ENCODE peak calls at places on chromosomes 16 and 17, in seven cellular contexts. One of them, this sample, is unnamed.
A peak's percentile ranks its signal among the peaks of the same experiment; 100 is the strongest.

GRCh38 chr17:67469208-67469980 is 92.3 kb downstream of the PITPNC1 start:
- DNase-seq in CD4-positive, alpha-beta T cell: no peak
- DNase-seq in adrenal gland: no peak
- DNase-seq in tibial artery: no peak
- DNase-seq in IMR-90: peak; percentile 28
- DNase-seq in left lung: no peak
- DNase-seq in A549: no peak
- DNase-seq in this sample: no peak

GRCh38 chr16:527015-527903 is at the start of gene CAPN15:
- DNase-seq in CD4-positive, alpha-beta T cell: peak; percentile 73
- DNase-seq in adrenal gland: peak; percentile 86
- DNase-seq in tibial artery: peak; percentile 93
- DNase-seq in IMR-90: peak; percentile 79
- DNase-seq in left lung: peak; percentile 87
- DNase-seq in A549: peak; percentile 90
- DNase-seq in this sample: peak; percentile 93

GRCh38 chr16:81041696-81042095 is 6.1 kb downstream of the ATMIN start:
- DNase-seq in CD4-positive, alpha-beta T cell: no peak
- DNase-seq in adrenal gland: no peak
- DNase-seq in tibial artery: no peak
- DNase-seq in IMR-90: no peak
- DNase-seq in left lung: no peak
- DNase-seq in A549: no peak
- DNase-seq in this sample: no peak

GRCh38 chr16:64211306-64211705 is 910.6 kb downstream of the CDH11 start:
- DNase-seq in CD4-positive, alpha-beta T cell: no peak
- DNase-seq in adrenal gland: no peak
- DNase-seq in tibial artery: no peak
- DNase-seq in IMR-90: no peak
- DNase-seq in left lung: no peak
- DNase-seq in A549: no peak
- DNase-seq in this sample: no peak

GRCh38 chr17:3727041-3727440 is 3.3 kb downstream of the HASPIN start:
- DNase-seq in CD4-positive, alpha-beta T cell: no peak
- DNase-seq in adrenal gland: no peak
- DNase-seq in tibial artery: no peak
- DNase-seq in IMR-90: no peak
- DNase-seq in left lung: no peak
- DNase-seq in A549: no peak
- DNase-seq in this sample: no peak

GRCh38 chr16:47198180-47198575 is 54.4 kb upstream of the NETO2 start:
- DNase-seq in CD4-positive, alpha-beta T cell: no peak
- DNase-seq in adrenal gland: no peak
- DNase-seq in tibial artery: no peak
- DNase-seq in IMR-90: no peak
- DNase-seq in left lung: no peak
- DNase-seq in A549: no peak
- DNase-seq in this sample: no peak

GRCh38 chr17:80732268-80732667 is 187.6 kb downstream of the RPTOR start:
- DNase-seq in CD4-positive, alpha-beta T cell: no peak
- DNase-seq in adrenal gland: no peak
- DNase-seq in tibial artery: no peak
- DNase-seq in IMR-90: peak; percentile 74
- DNase-seq in left lung: no peak
- DNase-seq in A549: no peak
- DNase-seq in this sample: no peak

GRCh38 chr17:30226878-30227277 is 8.6 kb downstream of the SLC6A4 start:
- DNase-seq in CD4-positive, alpha-beta T cell: no peak
- DNase-seq in adrenal gland: no peak
- DNase-seq in tibial artery: no peak
- DNase-seq in IMR-90: no peak
- DNase-seq in left lung: no peak
- DNase-seq in A549: no peak
- DNase-seq in this sample: no peak

GRCh38 chr16:24036614-24037013 is 200.8 kb downstream of the PRKCB start:
- DNase-seq in CD4-positive, alpha-beta T cell: peak; percentile 28
- DNase-seq in adrenal gland: no peak
- DNase-seq in tibial artery: no peak
- DNase-seq in IMR-90: peak; percentile 33
- DNase-seq in left lung: no peak
- DNase-seq in A549: peak; percentile 48
- DNase-seq in this sample: peak; percentile 62

GRCh38 chr17:6555331-6556120 is 829 bp downstream of the PITPNM3 start:
- DNase-seq in CD4-positive, alpha-beta T cell: no peak
- DNase-seq in adrenal gland: peak; percentile 41
- DNase-seq in tibial artery: no peak
- DNase-seq in IMR-90: peak; percentile 39
- DNase-seq in left lung: peak; percentile 44
- DNase-seq in A549: no peak
- DNase-seq in this sample: peak; percentile 53

GRCh38 chr16:87740909-87741424 is 24.8 kb downstream of the KLHDC4 start:
- DNase-seq in CD4-positive, alpha-beta T cell: no peak
- DNase-seq in adrenal gland: no peak
- DNase-seq in tibial artery: no peak
- DNase-seq in IMR-90: peak; percentile 6
- DNase-seq in left lung: no peak
- DNase-seq in A549: no peak
- DNase-seq in this sample: no peak

GRCh38 chr17:38791162-38791561 is 8.2 kb downstream of the PIP4K2B start:
- DNase-seq in CD4-positive, alpha-beta T cell: no peak
- DNase-seq in adrenal gland: no peak
- DNase-seq in tibial artery: no peak
- DNase-seq in IMR-90: no peak
- DNase-seq in left lung: no peak
- DNase-seq in A549: no peak
- DNase-seq in this sample: no peak

GRCh38 chr17:39622380-39623006 is 4.3 kb upstream of the PPP1R1B start:
- DNase-seq in CD4-positive, alpha-beta T cell: no peak
- DNase-seq in adrenal gland: no peak
- DNase-seq in tibial artery: no peak
- DNase-seq in IMR-90: no peak
- DNase-seq in left lung: no peak
- DNase-seq in A549: peak; percentile 66
- DNase-seq in this sample: peak; percentile 71

GRCh38 chr17:72338847-72339790 is 218.3 kb downstream of the SOX9 start:
- DNase-seq in CD4-positive, alpha-beta T cell: no peak
- DNase-seq in adrenal gland: peak; percentile 22
- DNase-seq in tibial artery: no peak
- DNase-seq in IMR-90: peak; percentile 97
- DNase-seq in left lung: no peak
- DNase-seq in A549: peak; percentile 70
- DNase-seq in this sample: peak; percentile 79

GRCh38 chr16:56710181-56710737 is 19.7 kb upstream of the NUP93 start:
- DNase-seq in CD4-positive, alpha-beta T cell: no peak
- DNase-seq in adrenal gland: no peak
- DNase-seq in tibial artery: no peak
- DNase-seq in IMR-90: no peak
- DNase-seq in left lung: no peak
- DNase-seq in A549: no peak
- DNase-seq in this sample: no peak

GRCh38 chr16:56931253-56931768 is 631 bp upstream of the HERPUD1 start:
- DNase-seq in CD4-positive, alpha-beta T cell: no peak
- DNase-seq in adrenal gland: no peak
- DNase-seq in tibial artery: no peak
- DNase-seq in IMR-90: no peak
- DNase-seq in left lung: peak; percentile 46
- DNase-seq in A549: no peak
- DNase-seq in this sample: no peak

GRCh38 chr17:32100971-32101631 is 41.2 kb upstream of the RHOT1 start:
- DNase-seq in CD4-positive, alpha-beta T cell: no peak
- DNase-seq in adrenal gland: no peak
- DNase-seq in tibial artery: no peak
- DNase-seq in IMR-90: no peak
- DNase-seq in left lung: no peak
- DNase-seq in A549: no peak
- DNase-seq in this sample: peak; percentile 24

GRCh38 chr17:46742539-46743270 is 75.8 kb downstream of the WNT3 start:
- DNase-seq in CD4-positive, alpha-beta T cell: no peak
- DNase-seq in adrenal gland: peak; percentile 69
- DNase-seq in tibial artery: no peak
- DNase-seq in IMR-90: peak; percentile 93
- DNase-seq in left lung: no peak
- DNase-seq in A549: peak; percentile 84
- DNase-seq in this sample: peak; percentile 84

GRCh38 chr16:81460075-81460474 is 15.5 kb downstream of the CMIP start:
- DNase-seq in CD4-positive, alpha-beta T cell: no peak
- DNase-seq in adrenal gland: no peak
- DNase-seq in tibial artery: no peak
- DNase-seq in IMR-90: no peak
- DNase-seq in left lung: no peak
- DNase-seq in A549: no peak
- DNase-seq in this sample: no peak

GRCh38 chr17:68199837-68200688 is 47.8 kb upstream of the AMZ2 start:
- DNase-seq in CD4-positive, alpha-beta T cell: no peak
- DNase-seq in adrenal gland: no peak
- DNase-seq in tibial artery: no peak
- DNase-seq in IMR-90: no peak
- DNase-seq in left lung: no peak
- DNase-seq in A549: no peak
- DNase-seq in this sample: no peak

GRCh38 chr17:76405967-76406647 is 21.7 kb downstream of the SPHK1 start:
- DNase-seq in CD4-positive, alpha-beta T cell: no peak
- DNase-seq in adrenal gland: peak; percentile 48
- DNase-seq in tibial artery: peak; percentile 69
- DNase-seq in IMR-90: peak; percentile 35
- DNase-seq in left lung: no peak
- DNase-seq in A549: no peak
- DNase-seq in this sample: no peak

GRCh38 chr17:59496178-59496577 is 69.2 kb upstream of the DHX40 start:
- DNase-seq in CD4-positive, alpha-beta T cell: no peak
- DNase-seq in adrenal gland: no peak
- DNase-seq in tibial artery: no peak
- DNase-seq in IMR-90: no peak
- DNase-seq in left lung: no peak
- DNase-seq in A549: no peak
- DNase-seq in this sample: no peak

GRCh38 chr16:75379339-75379738 is 54.0 kb downstream of the CFDP1 start:
- DNase-seq in CD4-positive, alpha-beta T cell: no peak
- DNase-seq in adrenal gland: no peak
- DNase-seq in tibial artery: no peak
- DNase-seq in IMR-90: no peak
- DNase-seq in left lung: no peak
- DNase-seq in A549: no peak
- DNase-seq in this sample: no peak

GRCh38 chr17:252456-252855 is 71.0 kb upstream of the DOC2B start:
- DNase-seq in CD4-positive, alpha-beta T cell: no peak
- DNase-seq in adrenal gland: peak; percentile 7
- DNase-seq in tibial artery: peak; percentile 32
- DNase-seq in IMR-90: no peak
- DNase-seq in left lung: peak; percentile 9
- DNase-seq in A549: no peak
- DNase-seq in this sample: no peak

GRCh38 chr16:24667244-24667764 is 62.1 kb upstream of the TNRC6A start:
- DNase-seq in CD4-positive, alpha-beta T cell: no peak
- DNase-seq in adrenal gland: peak; percentile 24
- DNase-seq in tibial artery: no peak
- DNase-seq in IMR-90: no peak
- DNase-seq in left lung: no peak
- DNase-seq in A549: no peak
- DNase-seq in this sample: no peak

DNA sequence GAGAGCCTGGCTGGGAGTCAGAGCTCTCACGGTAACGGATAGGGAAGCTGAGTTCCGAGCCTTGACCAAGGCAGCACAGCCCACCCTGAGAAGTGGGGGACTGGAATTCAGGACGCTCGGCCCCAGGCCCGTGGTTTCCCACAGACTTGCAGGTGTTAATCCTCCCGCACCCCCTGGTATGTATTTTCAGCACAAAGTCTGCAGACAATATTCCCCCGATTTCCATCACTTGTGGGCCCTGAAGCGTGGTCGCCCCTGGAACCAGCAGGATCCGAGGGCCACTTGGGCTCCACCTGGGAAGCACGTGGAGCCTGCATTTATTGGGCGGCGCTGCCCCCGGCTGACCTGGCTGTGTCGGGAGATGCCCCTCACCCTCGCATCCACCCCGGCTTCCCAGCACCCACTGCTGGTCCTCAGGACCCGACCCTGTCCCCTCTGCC is 60.2 kb downstream of the WSB1 start:
- DNase-seq in CD4-positive, alpha-beta T cell: no peak
- DNase-seq in adrenal gland: no peak
- DNase-seq in tibial artery: no peak
- DNase-seq in IMR-90: no peak
- DNase-seq in left lung: no peak
- DNase-seq in A549: no peak
- DNase-seq in this sample: no peak
- TF ChIP-seq CTCF in CD4-positive, alpha-beta T cell: peak; percentile 29
- TF ChIP-seq CTCF in adrenal gland: no peak
- TF ChIP-seq CTCF in tibial artery: no peak
- TF ChIP-seq CTCF in IMR-90: no peak
- TF ChIP-seq CTCF in left lung: no peak
- TF ChIP-seq CTCF in A549: no peak
- TF ChIP-seq CTCF in this sample: no peak

GRCh38 chr17:14297161-14297851 is 3.6 kb upstream of the HS3ST3B1 start:
- DNase-seq in CD4-positive, alpha-beta T cell: no peak
- DNase-seq in adrenal gland: no peak
- DNase-seq in tibial artery: no peak
- DNase-seq in IMR-90: no peak
- DNase-seq in left lung: no peak
- DNase-seq in A549: peak; percentile 29
- DNase-seq in this sample: peak; percentile 55
- TF ChIP-seq CTCF in CD4-positive, alpha-beta T cell: no peak
- TF ChIP-seq CTCF in adrenal gland: no peak
- TF ChIP-seq CTCF in tibial artery: no peak
- TF ChIP-seq CTCF in IMR-90: peak; percentile 43
- TF ChIP-seq CTCF in left lung: no peak
- TF ChIP-seq CTCF in A549: peak; percentile 51
- TF ChIP-seq CTCF in this sample: no peak

DNA sequence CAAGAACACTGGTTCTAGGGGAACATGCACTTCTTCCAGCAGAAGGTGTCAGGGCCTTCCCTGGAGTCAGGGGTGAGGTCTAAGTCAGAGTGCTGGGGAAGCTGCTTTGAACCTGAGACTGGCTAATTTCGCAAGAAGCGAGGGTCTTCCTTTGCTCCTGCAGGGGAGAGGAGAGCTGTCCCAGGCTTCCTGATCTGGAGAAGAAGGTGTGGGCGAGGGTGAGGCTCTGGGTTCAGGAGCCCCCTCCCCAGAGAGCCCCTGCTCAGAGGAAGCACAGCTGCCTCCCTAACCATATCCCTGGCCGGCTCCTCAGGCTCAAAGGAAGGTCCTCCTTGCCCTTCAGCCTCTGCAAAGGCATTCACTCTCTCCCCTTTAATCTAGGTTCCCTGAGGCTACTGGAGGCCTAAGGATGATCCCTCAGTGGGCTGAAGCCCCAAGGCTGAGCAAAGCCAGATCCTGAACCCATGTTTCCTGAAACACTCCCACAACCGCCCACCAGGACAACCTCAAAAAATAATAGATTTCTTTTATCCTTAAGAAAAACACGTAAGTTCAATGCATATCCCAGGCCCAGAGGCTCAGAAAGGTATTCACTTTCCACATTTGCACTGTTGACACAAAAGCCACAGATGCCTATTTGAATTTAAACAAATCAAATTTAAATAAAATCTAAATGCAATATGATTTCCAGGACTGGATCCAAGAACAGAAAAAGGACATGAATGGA is 71.4 kb upstream of the RCVRN start:
- DNase-seq in CD4-positive, alpha-beta T cell: no peak
- DNase-seq in adrenal gland: no peak
- DNase-seq in tibial artery: no peak
- DNase-seq in IMR-90: no peak
- DNase-seq in left lung: no peak
- DNase-seq in A549: no peak
- DNase-seq in this sample: no peak
- TF ChIP-seq CTCF in CD4-positive, alpha-beta T cell: no peak
- TF ChIP-seq CTCF in adrenal gland: no peak
- TF ChIP-seq CTCF in tibial artery: no peak
- TF ChIP-seq CTCF in IMR-90: no peak
- TF ChIP-seq CTCF in left lung: no peak
- TF ChIP-seq CTCF in A549: no peak
- TF ChIP-seq CTCF in this sample: no peak

GRCh38 chr17:13594762-13595697 is 6.7 kb downstream of the HS3ST3A1 start:
- DNase-seq in CD4-positive, alpha-beta T cell: peak; percentile 89
- DNase-seq in adrenal gland: peak; percentile 69
- DNase-seq in tibial artery: peak; percentile 75
- DNase-seq in IMR-90: peak; percentile 89
- DNase-seq in left lung: peak; percentile 59
- DNase-seq in A549: peak; percentile 86
- DNase-seq in this sample: peak; percentile 77
- TF ChIP-seq CTCF in CD4-positive, alpha-beta T cell: peak; percentile 85
- TF ChIP-seq CTCF in adrenal gland: peak; percentile 73
- TF ChIP-seq CTCF in tibial artery: peak; percentile 63
- TF ChIP-seq CTCF in IMR-90: peak; percentile 85
- TF ChIP-seq CTCF in left lung: peak; percentile 87
- TF ChIP-seq CTCF in A549: peak; percentile 85
- TF ChIP-seq CTCF in this sample: peak; percentile 45

This sample was measured in Calu3.